ENCODE peak calls at places on chromosomes 13 and 19, in six cellular contexts. O is neural progenitor cell; A is Panc1; Q is CD8-positive, alpha-beta T cell; N is astrocyte; I is left ventricle myocardium inferior. V is an unnamed sample.

GRCh38 chr19:11507370-11508078 is 1.9 kb upstream of the ZNF653 start:
- DNase-seq in O (no peak), A (no peak), Q (no peak), N (no peak), I (no peak), V (no peak)

GRCh38 chr13:110302154-110302553 is 4.8 kb downstream of the COL4A1 start:
- DNase-seq in O (no peak), A (no peak), Q (no peak), N (no peak), I (no peak), V (no peak)

GRCh38 chr19:18231775-18232174 is 5.5 kb upstream of the PDE4C start:
- DNase-seq in O (no peak), A (no peak), Q (no peak), N (no peak), I (no peak), V (no peak)

GRCh38 chr19:3983936-3984583 is 1.2 kb downstream of the EEF2 start:
- DNase-seq in O (no peak), A (no peak), Q (no peak), N (no peak), I (no peak), V (peak; percentile 70)

GRCh38 chr13:73767747-73768315 is 366.4 kb downstream of the KLF12 start:
- DNase-seq in O (peak; percentile 50), A (no peak), Q (no peak), N (no peak), I (no peak), V (no peak)

GRCh38 chr19:29329460-29330134 is 116.6 kb upstream of the UQCRFS1 start:
- DNase-seq in O (peak; percentile 79), A (no peak), Q (no peak), N (no peak), I (no peak), V (no peak)

GRCh38 chr19:12649941-12650340 is 16.6 kb downstream of the MAN2B1 start:
- DNase-seq in O (no peak), A (no peak), Q (no peak), N (no peak), I (no peak), V (no peak)

GRCh38 chr13:69324109-69324886 is 783.3 kb upstream of the ATXN8OS start:
- DNase-seq in O (peak; percentile 29), A (no peak), Q (no peak), N (peak; percentile 25), I (no peak), V (no peak)

GRCh38 chr13:98147521-98147920 is 4.6 kb downstream of the FARP1 start:
- DNase-seq in O (no peak), A (no peak), Q (no peak), N (no peak), I (no peak), V (no peak)

GRCh38 chr13:58994077-58994476 is 1169.7 kb downstream of the DIAPH3 start:
- DNase-seq in O (no peak), A (no peak), Q (no peak), N (no peak), I (no peak), V (no peak)

GRCh38 chr13:58991826-58992477 is 1171.8 kb downstream of the DIAPH3 start:
- DNase-seq in O (no peak), A (no peak), Q (no peak), N (no peak), I (no peak), V (no peak)

GRCh38 chr13:58999851-59000250 is 1163.9 kb downstream of the DIAPH3 start:
- DNase-seq in O (no peak), A (no peak), Q (no peak), N (peak; percentile 31), I (no peak), V (no peak)

GRCh38 chr13:58992478-58993042 is 1171.2 kb downstream of the DIAPH3 start:
- DNase-seq in O (no peak), A (no peak), Q (no peak), N (no peak), I (no peak), V (no peak)

GRCh38 chr13:58994778-58995177 is 1169.0 kb downstream of the DIAPH3 start:
- DNase-seq in O (no peak), A (no peak), Q (no peak), N (no peak), I (no peak), V (no peak)
- TF ChIP-seq CTCF in O (peak; percentile 32), A (no peak), Q (no peak), N (no peak), I (peak; percentile 28), V (no peak)

DNA sequence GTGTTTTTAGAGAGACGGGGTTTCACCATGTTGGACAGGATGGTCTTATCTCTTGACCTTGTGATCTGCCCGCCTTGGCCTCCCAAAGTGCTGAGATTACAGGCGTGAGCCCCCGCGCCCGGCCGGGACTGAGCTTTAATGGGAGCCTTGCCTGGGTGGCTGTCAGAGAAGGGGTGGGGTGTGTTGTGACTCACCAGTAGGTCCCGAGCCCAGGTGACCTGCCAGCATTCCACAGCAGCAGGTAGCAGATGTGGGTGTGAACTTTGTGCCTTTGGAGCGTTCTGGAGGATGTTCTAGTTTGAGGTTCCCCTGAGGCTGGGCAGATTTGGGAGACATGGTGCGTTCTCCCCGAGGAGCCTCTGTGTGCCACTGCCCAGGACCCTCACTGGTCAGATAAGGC is 7.1 kb upstream of the EPN1 start:
- DNase-seq in O (no peak), A (no peak), Q (no peak), N (no peak), I (no peak), V (no peak)
- H3K27ac ChIP-seq in O (no peak overlapping the region), A (peak overlapping the region; percentile 96), Q (no peak overlapping the region), N (no peak overlapping the region), I (no peak overlapping the region), V (no peak overlapping the region)

GRCh38 chr13:114282143-114282685 is 813 bp downstream of the UPF3A start:
- DNase-seq in O (peak; percentile 72), A (no peak), Q (no peak), N (no peak), I (peak; percentile 21), V (peak; percentile 44)

GRCh38 chr13:114275309-114275708 is 6.1 kb upstream of the UPF3A start:
- DNase-seq in O (no peak), A (no peak), Q (no peak), N (no peak), I (no peak), V (no peak)

GRCh38 chr13:114281351-114282142 is at the start of gene UPF3A:
- DNase-seq in O (peak; percentile 96), A (no peak), Q (peak; percentile 83), N (peak; percentile 77), I (peak; percentile 93), V (peak; percentile 91)

GRCh38 chr13:114279770-114280169 is 1.6 kb upstream of the UPF3A start:
- DNase-seq in O (no peak), A (no peak), Q (no peak), N (no peak), I (no peak), V (no peak)

DNA sequence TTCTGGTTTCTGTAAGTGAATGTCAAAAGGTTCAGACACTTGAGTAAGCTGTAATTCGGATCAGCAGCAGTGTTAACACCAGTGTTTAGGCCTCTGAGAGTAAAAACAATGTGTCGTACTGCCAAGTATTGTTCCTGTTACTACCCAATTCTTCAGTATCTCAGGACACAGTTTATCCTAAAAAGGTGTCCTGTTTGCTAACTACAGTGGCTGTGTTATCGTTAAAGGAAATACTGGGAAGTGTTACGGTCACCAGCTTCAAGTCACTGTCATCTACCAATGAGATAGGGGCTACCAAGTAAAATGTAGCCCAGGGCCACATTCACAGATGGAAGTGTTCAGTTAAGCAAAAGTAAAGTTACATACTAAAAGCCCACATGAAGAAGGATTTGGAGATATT is 2.3 kb upstream of the UPF3A start:
- DNase-seq in O (no peak), A (no peak), Q (no peak), N (no peak), I (no peak), V (no peak)
- TF ChIP-seq CTCF in O (no peak), A (no peak), Q (no peak), N (no peak), I (no peak), V (no peak)

GRCh38 chr13:92414851-92415250 is 811.8 kb upstream of the GPC6 start:
- DNase-seq in O (no peak), A (no peak), Q (no peak), N (no peak), I (no peak), V (no peak)
- H3K27ac ChIP-seq in O (no peak overlapping the region), A (no peak overlapping the region), Q (no peak overlapping the region), N (no peak overlapping the region), I (no peak overlapping the region), V (no peak overlapping the region)

DNA sequence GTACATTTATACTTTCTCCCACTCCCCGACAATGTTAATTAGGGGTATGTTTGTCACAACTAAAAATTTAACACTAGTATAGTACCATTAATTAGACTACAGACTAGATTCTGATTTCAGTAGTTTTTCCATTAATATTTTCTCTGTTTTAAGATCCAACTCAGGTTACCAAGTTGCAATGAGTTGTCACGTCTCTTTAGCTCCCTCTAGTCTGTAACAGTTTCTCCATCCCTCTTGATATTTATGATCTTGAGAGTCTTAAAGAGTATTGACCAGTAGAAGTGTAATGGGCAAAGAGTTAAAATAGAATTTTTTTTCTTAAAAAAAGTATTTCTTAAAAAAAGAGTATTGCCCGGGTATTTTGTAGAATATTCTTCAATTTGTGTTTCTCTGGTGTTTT is 598.1 kb downstream of the TBC1D4 start:
- DNase-seq in O (no peak), A (no peak), Q (no peak), N (no peak), I (no peak), V (no peak)
- TF ChIP-seq CTCF in O (peak; percentile 15), A (no peak), Q (no peak), N (no peak), I (no peak), V (no peak)

GRCh38 chr19:38682195-38682867 is 34.9 kb downstream of the ACTN4 start:
- DNase-seq in O (no peak), A (no peak), Q (no peak), N (no peak), I (no peak), V (no peak)
- H3K27ac ChIP-seq in O (peak overlapping the region; percentile 55), A (peak overlapping the region; percentile 98), Q (no peak overlapping the region), N (peak overlapping the region; percentile 100), I (peak overlapping the region; percentile 91), V (peak overlapping the region; percentile 87)